ENCODE peak calls at places on chromosomes 11 and 22, in seven cellular contexts. One of them, this sample, is unnamed.
A peak's percentile ranks its signal among the peaks of the same experiment; 100 is the strongest.

GRCh38 chr11:11849127-11849746 is 7.5 kb downstream of the USP47 start:
- DNase-seq in right cardiac atrium: peak; percentile 47
- DNase-seq in GM23248: peak; percentile 73
- DNase-seq in tibial artery: no peak
- DNase-seq in skeletal muscle cell: peak; percentile 36
- DNase-seq in midbrain: peak; percentile 52
- DNase-seq in endothelial cell: peak; percentile 59
- DNase-seq in this sample: no peak

GRCh38 chr11:2295971-2296912 is 5.5 kb downstream of the C11orf21 start:
- DNase-seq in right cardiac atrium: no peak
- DNase-seq in GM23248: no peak
- DNase-seq in tibial artery: peak; percentile 32
- DNase-seq in skeletal muscle cell: no peak
- DNase-seq in midbrain: no peak
- DNase-seq in endothelial cell: peak; percentile 3
- DNase-seq in this sample: no peak

GRCh38 chr11:16791494-16791961 is 53.1 kb downstream of the C11orf58 start:
- DNase-seq in right cardiac atrium: peak; percentile 53
- DNase-seq in GM23248: peak; percentile 95
- DNase-seq in tibial artery: peak; percentile 75
- DNase-seq in skeletal muscle cell: peak; percentile 81
- DNase-seq in midbrain: no peak
- DNase-seq in endothelial cell: no peak
- DNase-seq in this sample: peak; percentile 64

GRCh38 chr11:32888805-32889204 is 3.8 kb upstream of the QSER1 start:
- DNase-seq in right cardiac atrium: no peak
- DNase-seq in GM23248: peak; percentile 65
- DNase-seq in tibial artery: no peak
- DNase-seq in skeletal muscle cell: peak; percentile 34
- DNase-seq in midbrain: no peak
- DNase-seq in endothelial cell: no peak
- DNase-seq in this sample: peak; percentile 50

GRCh38 chr11:98153752-98154151 is 867.0 kb upstream of the CNTN5 start:
- DNase-seq in right cardiac atrium: no peak
- DNase-seq in GM23248: no peak
- DNase-seq in tibial artery: no peak
- DNase-seq in skeletal muscle cell: no peak
- DNase-seq in midbrain: no peak
- DNase-seq in endothelial cell: no peak
- DNase-seq in this sample: no peak

GRCh38 chr11:75246673-75247350 is 6.2 kb downstream of the TPBGL start:
- DNase-seq in right cardiac atrium: no peak
- DNase-seq in GM23248: no peak
- DNase-seq in tibial artery: peak; percentile 24
- DNase-seq in skeletal muscle cell: no peak
- DNase-seq in midbrain: no peak
- DNase-seq in endothelial cell: no peak
- DNase-seq in this sample: no peak

GRCh38 chr22:27531782-27532530 is 269.6 kb downstream of the MN1 start:
- DNase-seq in right cardiac atrium: no peak
- DNase-seq in GM23248: peak; percentile 76
- DNase-seq in tibial artery: no peak
- DNase-seq in skeletal muscle cell: peak; percentile 45
- DNase-seq in midbrain: no peak
- DNase-seq in endothelial cell: no peak
- DNase-seq in this sample: peak; percentile 8

GRCh38 chr11:33551051-33551450 is 149.6 kb downstream of the C11orf91 start:
- DNase-seq in right cardiac atrium: no peak
- DNase-seq in GM23248: no peak
- DNase-seq in tibial artery: no peak
- DNase-seq in skeletal muscle cell: no peak
- DNase-seq in midbrain: no peak
- DNase-seq in endothelial cell: no peak
- DNase-seq in this sample: no peak